ENCODE peak calls at places on chromosomes 12 and 14, in four cellular contexts. A is sigmoid colon, B is foreskin fibroblast, C is IMR-90. X is an unnamed sample.

GRCh38 chr14:56422703-56423213 is 156.8 kb upstream of the TMEM260 start:
- DNase-seq in C (peak; percentile 79), A (peak; percentile 82), B (peak; percentile 85), X (peak; percentile 67)

GRCh38 chr12:81297606-81298005 is 219.7 kb downstream of the ACSS3 start:
- DNase-seq in B (no peak), A (no peak), C (no peak), X (no peak)

GRCh38 chr14:24335461-24336146 is 733 bp upstream of the ADCY4 start:
- DNase-seq in A (no peak), B (peak; percentile 45), C (no peak), X (no peak)

GRCh38 chr12:53071591-53072551 is 7.3 kb downstream of the SPRYD3 start:
- DNase-seq in B (peak; percentile 78), C (peak; percentile 33), A (peak; percentile 95), X (no peak)

GRCh38 chr12:107126688-107127481 is 33.5 kb upstream of the CRY1 start:
- DNase-seq in B (peak; percentile 60), A (no peak), C (peak; percentile 24), X (peak; percentile 40)

GRCh38 chr12:8156845-8157244 is at the start of gene ZNF705A:
- DNase-seq in C (peak; percentile 87), B (peak; percentile 52), A (no peak), X (peak; percentile 73)

GRCh38 chr12:16006752-16007151 is 95.6 kb downstream of the DERA start:
- DNase-seq in A (no peak), B (no peak), C (no peak), X (no peak)

GRCh38 chr14:78254911-78255431 is 84.8 kb downstream of the NRXN3 start:
- DNase-seq in C (no peak), A (no peak), B (no peak), X (peak; percentile 85)

GRCh38 chr14:64773046-64773445 is 68.8 kb downstream of the PLEKHG3 start:
- DNase-seq in C (no peak), B (no peak), A (no peak), X (no peak)

GRCh38 chr12:52215587-52216031 is 17.4 kb upstream of the KRT7 start:
- DNase-seq in C (peak; percentile 79), A (peak; percentile 45), B (peak; percentile 52), X (peak; percentile 92)

GRCh38 chr12:50052964-50053363 is 4.4 kb upstream of the ASIC1 start:
- DNase-seq in B (no peak), C (no peak), A (no peak), X (no peak)

GRCh38 chr12:24780969-24781368 is 167.9 kb downstream of the BCAT1 start:
- DNase-seq in A (no peak), B (peak; percentile 55), C (peak; percentile 44), X (peak; percentile 29)

GRCh38 chr14:55301722-55302121 is 30.5 kb downstream of the FBXO34 start:
- DNase-seq in B (peak; percentile 72), A (no peak), C (peak; percentile 63), X (peak; percentile 74)

GRCh38 chr14:96189288-96189711 is 15.3 kb upstream of the BDKRB2 start:
- DNase-seq in C (peak; percentile 97), B (peak; percentile 89), A (no peak), X (no peak)

GRCh38 chr14:58736606-58737005 is 98.8 kb downstream of the DACT1 start:
- DNase-seq in C (no peak), B (no peak), A (no peak), X (no peak)

GRCh38 chr14:63544641-63545234 is 1.6 kb upstream of the PPP2R5E start:
- DNase-seq in B (peak; percentile 68), A (no peak), C (peak; percentile 41), X (peak; percentile 29)
- TF ChIP-seq CTCF in B (peak; percentile 56), A (no peak), C (peak; percentile 54), X (peak; percentile 31)

GRCh38 chr12:101671157-101671791 is 26.2 kb upstream of the CHPT1 start:
- DNase-seq in A (no peak), B (no peak), C (no peak), X (no peak)

GRCh38 chr12:101675555-101675954 is 21.9 kb upstream of the CHPT1 start:
- DNase-seq in B (no peak), C (no peak), A (no peak), X (no peak)

GRCh38 chr12:101670007-101670671 is 27.3 kb upstream of the CHPT1 start:
- DNase-seq in B (peak; percentile 33), A (no peak), C (peak; percentile 58), X (peak; percentile 36)

GRCh38 chr12:101667591-101667990 is 29.8 kb upstream of the CHPT1 start:
- DNase-seq in C (no peak), A (no peak), B (no peak), X (no peak)

GRCh38 chr12:101671839-101672238 is 25.6 kb upstream of the CHPT1 start:
- DNase-seq in A (no peak), C (no peak), B (no peak), X (no peak)
- H3K4me3 ChIP-seq in A (no peak overlapping the region), C (no peak overlapping the region), B (no peak overlapping the region), X (no peak overlapping the region)

GRCh38 chr12:45216297-45216982 is 545 bp downstream of the ANO6 start:
- DNase-seq in A (peak; percentile 76), C (peak; percentile 49), B (peak; percentile 73), X (peak; percentile 59)
- TF ChIP-seq CTCF in A (no peak), C (peak; percentile 36), B (peak; percentile 21), X (peak; percentile 42)

DNA sequence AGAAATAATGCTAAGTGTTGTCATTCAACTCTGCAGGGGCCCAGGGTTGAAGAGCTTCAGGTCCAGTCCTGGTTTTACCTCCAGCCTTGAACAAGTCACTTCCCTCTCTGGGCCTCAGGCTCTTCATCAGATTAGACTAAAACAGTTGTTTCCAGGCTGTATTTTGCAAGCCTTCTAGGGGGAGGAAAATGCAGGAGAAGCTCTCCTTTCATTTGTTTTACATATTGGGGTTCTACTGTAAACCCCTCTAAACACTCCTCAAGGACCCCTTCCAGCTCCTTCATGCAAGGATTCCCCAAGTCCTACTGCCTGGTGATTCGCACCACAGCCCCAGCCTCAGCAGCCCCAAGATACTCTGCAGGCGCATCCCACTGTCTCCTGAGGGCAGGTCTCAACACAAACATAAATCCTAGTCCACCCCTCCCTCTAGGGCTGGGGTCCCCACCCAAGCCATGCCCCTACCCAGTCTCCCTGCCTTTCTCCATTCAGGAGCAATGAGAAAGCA is 2.7 kb downstream of the SDR9C7 start:
- DNase-seq in A (no peak), B (peak; percentile 34), C (peak; percentile 57), X (peak; percentile 86)
- H3K4me3 ChIP-seq in A (no peak overlapping the region), B (no peak overlapping the region), C (no peak overlapping the region), X (no peak overlapping the region)

DNA sequence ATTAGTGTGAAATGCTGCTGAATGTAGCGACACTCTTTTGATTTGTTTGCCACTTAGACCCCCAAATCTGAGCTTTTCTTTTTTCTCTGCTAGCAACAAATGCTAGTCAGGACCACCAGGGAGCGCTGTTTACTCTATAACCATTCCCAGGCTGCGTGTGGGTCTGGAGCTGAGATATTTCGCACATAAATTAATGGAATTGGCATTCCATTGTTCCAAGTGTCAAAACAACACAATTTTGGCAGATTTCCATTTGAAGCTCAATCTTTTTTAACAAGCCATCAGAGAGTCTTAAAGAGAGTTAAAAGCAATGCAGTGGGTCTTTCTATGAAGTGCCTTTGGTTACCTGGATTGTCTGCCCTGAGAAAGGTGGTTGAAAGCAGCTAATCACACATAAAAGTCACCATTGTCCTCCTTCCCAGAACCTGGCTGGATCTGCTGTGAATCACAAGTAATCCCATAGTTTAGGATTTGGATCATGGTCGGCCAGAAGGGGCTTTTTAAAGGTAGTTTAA is 7.4 kb upstream of the TMEM132C start:
- DNase-seq in B (no peak), A (no peak), C (no peak), X (no peak)
- TF ChIP-seq CTCF in B (peak; percentile 16), A (no peak), C (no peak), X (no peak)

DNA sequence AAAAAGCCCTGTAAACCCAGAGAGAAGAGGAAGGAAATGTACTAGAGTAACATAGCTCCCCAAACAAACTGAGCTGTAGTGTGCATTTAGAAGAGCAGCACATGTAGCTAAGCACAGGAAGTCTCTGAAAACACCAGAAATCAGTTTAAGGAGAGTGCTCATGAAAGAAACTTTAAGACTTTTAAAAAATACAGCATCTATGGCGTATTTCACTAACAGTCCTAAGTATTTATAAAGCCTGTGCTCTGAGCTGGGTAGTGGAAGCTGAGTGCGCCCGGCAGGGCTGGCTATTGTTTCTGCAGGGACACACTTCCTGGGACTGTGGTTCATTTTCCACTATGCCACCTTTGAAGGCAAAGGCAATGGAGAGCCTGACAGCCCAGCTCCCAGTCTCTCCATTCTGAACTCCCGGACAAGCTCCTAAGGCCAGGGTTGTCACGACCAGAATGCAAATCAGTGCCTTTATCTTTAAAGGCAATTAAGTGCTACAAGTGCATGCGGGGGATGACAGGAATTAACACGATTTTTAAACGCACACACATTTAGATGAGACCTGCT is 45.4 kb downstream of the NIN start:
- DNase-seq in A (no peak), C (no peak), B (no peak), X (no peak)
- H3K4me3 ChIP-seq in A (no peak overlapping the region), C (no peak overlapping the region), B (no peak overlapping the region), X (no peak overlapping the region)

GRCh38 chr12:126974779-126975178 is 1292.2 kb upstream of the TMEM132C start:
- DNase-seq in B (no peak), A (no peak), C (no peak), X (no peak)
- TF ChIP-seq CTCF in B (no peak), A (no peak), C (no peak), X (no peak)

DNA sequence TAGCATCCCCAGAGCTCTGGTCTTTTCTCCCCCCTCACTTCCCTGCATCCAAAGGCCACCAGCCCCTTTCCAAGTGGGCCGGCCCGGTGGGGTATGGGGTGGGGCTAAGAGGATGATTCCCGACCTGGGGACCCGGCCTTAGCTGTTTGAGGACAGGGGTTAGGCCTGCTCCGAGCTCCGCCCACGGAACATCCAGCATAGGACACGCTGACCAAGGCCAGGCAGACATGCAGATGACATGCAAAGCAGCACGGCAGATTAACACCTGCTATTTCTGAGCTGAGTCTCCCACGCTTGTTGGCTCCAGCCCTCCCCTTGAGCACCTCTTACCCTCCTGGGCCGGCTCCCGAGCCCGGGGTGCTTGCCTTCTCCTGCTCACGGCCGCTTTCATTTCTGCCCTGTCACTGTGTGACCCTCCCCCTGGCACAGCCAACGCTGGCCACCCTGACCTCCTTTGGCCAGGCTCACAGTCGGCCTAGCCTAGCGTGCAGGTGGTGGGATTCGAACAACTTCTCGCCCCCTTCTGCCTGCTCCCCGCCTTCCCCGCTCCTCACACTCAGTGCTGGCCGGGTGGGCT is 40.2 kb downstream of the TEAD4 start:
- DNase-seq in C (no peak), A (no peak), B (no peak), X (no peak)
- H3K4me3 ChIP-seq in C (no peak overlapping the region), A (no peak overlapping the region), B (no peak overlapping the region), X (no peak overlapping the region)

X was measured in epithelial cell of esophagus.